ENCODE peak calls at places on chromosome 11, in nine cellular contexts. One of them, this sample, is unnamed.

GRCh38 chr11:58674609-58675008 is 52.1 kb downstream of the CNTF start:
- DNase-seq in HTR-8/SVneo: no peak
- DNase-seq in AG20443: no peak
- DNase-seq in fibroblast of lung: no peak
- DNase-seq in stimulated activated CD4-positive, alpha-beta T cell treated with anti-CD3 and anti-CD28 coated beads, Interleukin-12 subunit alpha, Interleukin-12 subunit beta, amount 100 ng/mL, for 24 hours: no peak
- DNase-seq in GM18507: no peak
- DNase-seq in A172: no peak
- DNase-seq in D341Med: no peak
- DNase-seq in posterior cingulate gyrus: no peak
- DNase-seq in this sample: no peak

GRCh38 chr11:134331565-134332188 is at the start of gene GLB1L2:
- DNase-seq in HTR-8/SVneo: peak
- DNase-seq in AG20443: peak
- DNase-seq in fibroblast of lung: peak
- DNase-seq in stimulated activated CD4-positive, alpha-beta T cell treated with anti-CD3 and anti-CD28 coated beads, Interleukin-12 subunit alpha, Interleukin-12 subunit beta, amount 100 ng/mL, for 24 hours: peak
- DNase-seq in GM18507: peak
- DNase-seq in A172: peak
- DNase-seq in D341Med: peak
- DNase-seq in posterior cingulate gyrus: peak
- DNase-seq in this sample: peak

GRCh38 chr11:106228996-106229395 is 151.5 kb downstream of the AASDHPPT start:
- DNase-seq in HTR-8/SVneo: no peak
- DNase-seq in AG20443: no peak
- DNase-seq in fibroblast of lung: peak
- DNase-seq in stimulated activated CD4-positive, alpha-beta T cell treated with anti-CD3 and anti-CD28 coated beads, Interleukin-12 subunit alpha, Interleukin-12 subunit beta, amount 100 ng/mL, for 24 hours: no peak
- DNase-seq in GM18507: no peak
- DNase-seq in A172: no peak
- DNase-seq in D341Med: no peak
- DNase-seq in posterior cingulate gyrus: no peak
- DNase-seq in this sample: no peak

GRCh38 chr11:70836071-70836470 is 416.3 kb downstream of the SHANK2 start:
- DNase-seq in HTR-8/SVneo: no peak
- DNase-seq in AG20443: no peak
- DNase-seq in fibroblast of lung: no peak
- DNase-seq in stimulated activated CD4-positive, alpha-beta T cell treated with anti-CD3 and anti-CD28 coated beads, Interleukin-12 subunit alpha, Interleukin-12 subunit beta, amount 100 ng/mL, for 24 hours: no peak
- DNase-seq in GM18507: no peak
- DNase-seq in A172: no peak
- DNase-seq in D341Med: no peak
- DNase-seq in posterior cingulate gyrus: no peak
- DNase-seq in this sample: no peak

GRCh38 chr11:134385774-134386565 is 26.1 kb downstream of the B3GAT1 start:
- DNase-seq in HTR-8/SVneo: no peak
- DNase-seq in AG20443: no peak
- DNase-seq in fibroblast of lung: no peak
- DNase-seq in stimulated activated CD4-positive, alpha-beta T cell treated with anti-CD3 and anti-CD28 coated beads, Interleukin-12 subunit alpha, Interleukin-12 subunit beta, amount 100 ng/mL, for 24 hours: no peak
- DNase-seq in GM18507: no peak
- DNase-seq in A172: no peak
- DNase-seq in D341Med: no peak
- DNase-seq in posterior cingulate gyrus: peak
- DNase-seq in this sample: no peak

GRCh38 chr11:77471520-77472234 is 2.2 kb downstream of the PAK1 start:
- DNase-seq in HTR-8/SVneo: no peak
- DNase-seq in AG20443: no peak
- DNase-seq in fibroblast of lung: no peak
- DNase-seq in stimulated activated CD4-positive, alpha-beta T cell treated with anti-CD3 and anti-CD28 coated beads, Interleukin-12 subunit alpha, Interleukin-12 subunit beta, amount 100 ng/mL, for 24 hours: no peak
- DNase-seq in GM18507: no peak
- DNase-seq in A172: no peak
- DNase-seq in D341Med: peak
- DNase-seq in posterior cingulate gyrus: no peak
- DNase-seq in this sample: no peak

GRCh38 chr11:292211-293121 is 3.5 kb downstream of the PGGHG start:
- DNase-seq in HTR-8/SVneo: no peak
- DNase-seq in AG20443: no peak
- DNase-seq in fibroblast of lung: no peak
- DNase-seq in stimulated activated CD4-positive, alpha-beta T cell treated with anti-CD3 and anti-CD28 coated beads, Interleukin-12 subunit alpha, Interleukin-12 subunit beta, amount 100 ng/mL, for 24 hours: no peak
- DNase-seq in GM18507: no peak
- DNase-seq in A172: no peak
- DNase-seq in D341Med: peak
- DNase-seq in posterior cingulate gyrus: peak
- DNase-seq in this sample: no peak

GRCh38 chr11:20429216-20429615 is 41.7 kb downstream of the PRMT3 start:
- DNase-seq in HTR-8/SVneo: no peak
- DNase-seq in AG20443: no peak
- DNase-seq in fibroblast of lung: no peak
- DNase-seq in stimulated activated CD4-positive, alpha-beta T cell treated with anti-CD3 and anti-CD28 coated beads, Interleukin-12 subunit alpha, Interleukin-12 subunit beta, amount 100 ng/mL, for 24 hours: no peak
- DNase-seq in GM18507: no peak
- DNase-seq in A172: no peak
- DNase-seq in D341Med: no peak
- DNase-seq in posterior cingulate gyrus: peak
- DNase-seq in this sample: no peak

GRCh38 chr11:126647735-126648134 is 292.2 kb downstream of the ST3GAL4 start:
- DNase-seq in HTR-8/SVneo: peak
- DNase-seq in AG20443: peak
- DNase-seq in fibroblast of lung: peak
- DNase-seq in stimulated activated CD4-positive, alpha-beta T cell treated with anti-CD3 and anti-CD28 coated beads, Interleukin-12 subunit alpha, Interleukin-12 subunit beta, amount 100 ng/mL, for 24 hours: no peak
- DNase-seq in GM18507: no peak
- DNase-seq in A172: peak
- DNase-seq in D341Med: no peak
- DNase-seq in posterior cingulate gyrus: no peak
- DNase-seq in this sample: peak

GRCh38 chr11:128492461-128492860 is 94.9 kb downstream of the ETS1 start:
- DNase-seq in HTR-8/SVneo: no peak
- DNase-seq in AG20443: peak
- DNase-seq in fibroblast of lung: peak
- DNase-seq in stimulated activated CD4-positive, alpha-beta T cell treated with anti-CD3 and anti-CD28 coated beads, Interleukin-12 subunit alpha, Interleukin-12 subunit beta, amount 100 ng/mL, for 24 hours: no peak
- DNase-seq in GM18507: no peak
- DNase-seq in A172: peak
- DNase-seq in D341Med: no peak
- DNase-seq in posterior cingulate gyrus: no peak
- DNase-seq in this sample: no peak

GRCh38 chr11:84854498-84854880 is 772.7 kb downstream of the DLG2 start:
- DNase-seq in HTR-8/SVneo: no peak
- DNase-seq in AG20443: no peak
- DNase-seq in fibroblast of lung: peak
- DNase-seq in stimulated activated CD4-positive, alpha-beta T cell treated with anti-CD3 and anti-CD28 coated beads, Interleukin-12 subunit alpha, Interleukin-12 subunit beta, amount 100 ng/mL, for 24 hours: no peak
- DNase-seq in GM18507: no peak
- DNase-seq in A172: no peak
- DNase-seq in D341Med: no peak
- DNase-seq in posterior cingulate gyrus: no peak
- DNase-seq in this sample: no peak

GRCh38 chr11:122101625-122102291 is 14.3 kb downstream of the BLID start:
- DNase-seq in HTR-8/SVneo: peak
- DNase-seq in AG20443: peak
- DNase-seq in fibroblast of lung: peak
- DNase-seq in stimulated activated CD4-positive, alpha-beta T cell treated with anti-CD3 and anti-CD28 coated beads, Interleukin-12 subunit alpha, Interleukin-12 subunit beta, amount 100 ng/mL, for 24 hours: no peak
- DNase-seq in GM18507: no peak
- DNase-seq in A172: peak
- DNase-seq in D341Med: no peak
- DNase-seq in posterior cingulate gyrus: peak
- DNase-seq in this sample: no peak

GRCh38 chr11:569273-569885 is 6.9 kb upstream of the PHRF1 start:
- DNase-seq in HTR-8/SVneo: no peak
- DNase-seq in AG20443: no peak
- DNase-seq in fibroblast of lung: no peak
- DNase-seq in stimulated activated CD4-positive, alpha-beta T cell treated with anti-CD3 and anti-CD28 coated beads, Interleukin-12 subunit alpha, Interleukin-12 subunit beta, amount 100 ng/mL, for 24 hours: no peak
- DNase-seq in GM18507: no peak
- DNase-seq in A172: no peak
- DNase-seq in D341Med: no peak
- DNase-seq in posterior cingulate gyrus: peak
- DNase-seq in this sample: no peak

GRCh38 chr11:57196556-57196955 is 14.8 kb downstream of the LRRC55 start:
- DNase-seq in HTR-8/SVneo: no peak
- DNase-seq in AG20443: no peak
- DNase-seq in fibroblast of lung: no peak
- DNase-seq in stimulated activated CD4-positive, alpha-beta T cell treated with anti-CD3 and anti-CD28 coated beads, Interleukin-12 subunit alpha, Interleukin-12 subunit beta, amount 100 ng/mL, for 24 hours: no peak
- DNase-seq in GM18507: no peak
- DNase-seq in A172: no peak
- DNase-seq in D341Med: no peak
- DNase-seq in posterior cingulate gyrus: no peak
- DNase-seq in this sample: no peak

GRCh38 chr11:4093519-4094347 is 866 bp upstream of the RRM1 start:
- DNase-seq in HTR-8/SVneo: no peak
- DNase-seq in AG20443: no peak
- DNase-seq in fibroblast of lung: no peak
- DNase-seq in stimulated activated CD4-positive, alpha-beta T cell treated with anti-CD3 and anti-CD28 coated beads, Interleukin-12 subunit alpha, Interleukin-12 subunit beta, amount 100 ng/mL, for 24 hours: no peak
- DNase-seq in GM18507: no peak
- DNase-seq in A172: peak
- DNase-seq in D341Med: no peak
- DNase-seq in posterior cingulate gyrus: no peak
- DNase-seq in this sample: no peak

GRCh38 chr11:130211781-130212401 is 52.3 kb downstream of the ST14 start:
- DNase-seq in HTR-8/SVneo: no peak
- DNase-seq in AG20443: peak
- DNase-seq in fibroblast of lung: no peak
- DNase-seq in stimulated activated CD4-positive, alpha-beta T cell treated with anti-CD3 and anti-CD28 coated beads, Interleukin-12 subunit alpha, Interleukin-12 subunit beta, amount 100 ng/mL, for 24 hours: no peak
- DNase-seq in GM18507: no peak
- DNase-seq in A172: no peak
- DNase-seq in D341Med: peak
- DNase-seq in posterior cingulate gyrus: peak
- DNase-seq in this sample: no peak

GRCh38 chr11:117225553-117226170 is 6.2 kb downstream of the PCSK7 start:
- DNase-seq in HTR-8/SVneo: no peak
- DNase-seq in AG20443: no peak
- DNase-seq in fibroblast of lung: no peak
- DNase-seq in stimulated activated CD4-positive, alpha-beta T cell treated with anti-CD3 and anti-CD28 coated beads, Interleukin-12 subunit alpha, Interleukin-12 subunit beta, amount 100 ng/mL, for 24 hours: no peak
- DNase-seq in GM18507: no peak
- DNase-seq in A172: no peak
- DNase-seq in D341Med: no peak
- DNase-seq in posterior cingulate gyrus: no peak
- DNase-seq in this sample: no peak

GRCh38 chr11:115760528-115760837 is 256.3 kb upstream of the CADM1 start:
- DNase-seq in HTR-8/SVneo: no peak
- DNase-seq in AG20443: peak
- DNase-seq in fibroblast of lung: no peak
- DNase-seq in stimulated activated CD4-positive, alpha-beta T cell treated with anti-CD3 and anti-CD28 coated beads, Interleukin-12 subunit alpha, Interleukin-12 subunit beta, amount 100 ng/mL, for 24 hours: no peak
- DNase-seq in GM18507: no peak
- DNase-seq in A172: no peak
- DNase-seq in D341Med: no peak
- DNase-seq in posterior cingulate gyrus: no peak
- DNase-seq in this sample: no peak

GRCh38 chr11:31711137-31711536 is 100.0 kb downstream of the PAX6 start:
- DNase-seq in HTR-8/SVneo: no peak
- DNase-seq in AG20443: no peak
- DNase-seq in fibroblast of lung: no peak
- DNase-seq in stimulated activated CD4-positive, alpha-beta T cell treated with anti-CD3 and anti-CD28 coated beads, Interleukin-12 subunit alpha, Interleukin-12 subunit beta, amount 100 ng/mL, for 24 hours: no peak
- DNase-seq in GM18507: no peak
- DNase-seq in A172: peak
- DNase-seq in D341Med: no peak
- DNase-seq in posterior cingulate gyrus: no peak
- DNase-seq in this sample: no peak